ENCODE peak calls at places on chromosomes 4 and X, in eight cellular contexts. A is astrocyte of the spinal cord, X is ovary, K is posterior cingulate gyrus, I is ACHN, J is HCT116, H is T-helper 2 cell, F is HTR-8/SVneo. B is an unnamed sample.

GRCh38 chr4:78396613-78397291 is 154.8 kb upstream of the ANXA3 start:
- DNase-seq in A (no peak), H (no peak), J (no peak), K (no peak), I (no peak), F (no peak), X (no peak), B (no peak)

GRCh38 chr4:20255823-20256222 is 4.1 kb downstream of the SLIT2 start:
- DNase-seq in K (no peak), F (no peak), H (no peak), X (no peak), J (no peak), I (peak), A (no peak), B (no peak)

GRCh38 chr4:126071346-126072333 is 756.9 kb downstream of the FAT4 start:
- DNase-seq in H (no peak), J (no peak), X (no peak), F (peak), A (peak), I (no peak), K (peak), B (peak)

GRCh38 chr4:42404001-42404400 is 6.7 kb downstream of the SHISA3 start:
- DNase-seq in I (no peak), X (no peak), H (no peak), F (no peak), K (no peak), A (no peak), J (no peak), B (peak)

GRCh38 chr4:121182296-121182695 is 18.2 kb upstream of the TNIP3 start:
- DNase-seq in F (peak), J (no peak), K (no peak), H (peak), A (peak), I (peak), X (no peak), B (no peak)

GRCh38 chrX:133881893-133882292 is 103.5 kb downstream of the GPC3 start:
- DNase-seq in X (no peak), K (no peak), I (no peak), F (no peak), A (no peak), J (no peak), H (no peak), B (no peak)

GRCh38 chrX:135411893-135412292 is 9.9 kb upstream of the SMIM10L2A start:
- DNase-seq in A (peak), F (no peak), J (no peak), K (no peak), X (no peak), I (no peak), H (no peak), B (peak)

GRCh38 chr4:137274404-137274803 is 257.9 kb downstream of the PCDH18 start:
- DNase-seq in J (no peak), H (no peak), X (no peak), K (no peak), F (no peak), A (peak), I (no peak), B (no peak)

GRCh38 chr4:6333301-6334202 is 63.9 kb downstream of the WFS1 start:
- DNase-seq in X (no peak), I (no peak), J (no peak), H (peak), K (no peak), A (no peak), F (no peak), B (peak)

GRCh38 chrX:131308980-131309379 is 19.9 kb upstream of the IGSF1 start:
- DNase-seq in J (no peak), X (no peak), K (no peak), H (no peak), A (no peak), F (no peak), I (no peak), B (no peak)

B was measured in SK-MEL-5.